ENCODE peak calls at places on chromosome 11, in six cellular contexts. I, C, R, A, M and D are unnamed samples.

GRCh38 chr11:122981388-122982264 is at the start of gene BSX:
- DNase-seq in I (peak), C (peak), R (peak), A (peak), M (peak), D (peak)

GRCh38 chr11:119419834-119420492 is 3.0 kb downstream of the THY1 start:
- DNase-seq in I (no peak), C (no peak), R (no peak), A (no peak), M (no peak), D (no peak)

GRCh38 chr11:126140932-126141291 is 70.5 kb downstream of the RPUSD4 start:
- DNase-seq in I (no peak), C (peak), R (no peak), A (no peak), M (peak), D (peak)

GRCh38 chr11:83063073-83063754 is 8.5 kb downstream of the RAB30 start:
- DNase-seq in I (peak), C (peak), R (peak), A (no peak), M (no peak), D (peak)

GRCh38 chr11:110022548-110022947 is 70.6 kb upstream of the ZC3H12C start:
- DNase-seq in I (peak), C (peak), R (peak), A (peak), M (no peak), D (peak)

GRCh38 chr11:19394525-19395016 is 153.8 kb upstream of the E2F8 start:
- DNase-seq in I (no peak), C (no peak), R (no peak), A (no peak), M (no peak), D (no peak)

GRCh38 chr11:62928011-62928410 is 6.8 kb upstream of the CHRM1 start:
- DNase-seq in I (no peak), C (no peak), R (no peak), A (no peak), M (no peak), D (no peak)

GRCh38 chr11:126892781-126893180 is 107.8 kb downstream of the KIRREL3 start:
- DNase-seq in I (no peak), C (no peak), R (no peak), A (no peak), M (no peak), D (no peak)

GRCh38 chr11:1623716-1624115 is 1.8 kb upstream of the KRTAP5-4 start:
- DNase-seq in I (peak), C (no peak), R (no peak), A (no peak), M (no peak), D (no peak)

GRCh38 chr11:46120711-46121327 is 435 bp downstream of the PHF21A start:
- DNase-seq in I (peak), C (no peak), R (peak), A (peak), M (no peak), D (peak)

GRCh38 chr11:124493256-124493655 is 47.8 kb upstream of the OR8B8 start:
- DNase-seq in I (no peak), C (no peak), R (no peak), A (no peak), M (no peak), D (no peak)

GRCh38 chr11:68506908-68507307 is 46.4 kb downstream of the PPP6R3 start:
- DNase-seq in I (peak), C (no peak), R (no peak), A (no peak), M (no peak), D (no peak)

GRCh38 chr11:2387266-2387982 is 10.3 kb downstream of the CD81 start:
- DNase-seq in I (peak), C (peak), R (no peak), A (no peak), M (peak), D (no peak)

GRCh38 chr11:58047818-58048217 is 17.1 kb downstream of the OR6Q1 start:
- DNase-seq in I (no peak), C (no peak), R (no peak), A (no peak), M (no peak), D (no peak)

GRCh38 chr11:62124186-62125113 is 639 bp downstream of the INCENP start:
- DNase-seq in I (peak), C (no peak), R (peak), A (peak), M (no peak), D (peak)

DNA sequence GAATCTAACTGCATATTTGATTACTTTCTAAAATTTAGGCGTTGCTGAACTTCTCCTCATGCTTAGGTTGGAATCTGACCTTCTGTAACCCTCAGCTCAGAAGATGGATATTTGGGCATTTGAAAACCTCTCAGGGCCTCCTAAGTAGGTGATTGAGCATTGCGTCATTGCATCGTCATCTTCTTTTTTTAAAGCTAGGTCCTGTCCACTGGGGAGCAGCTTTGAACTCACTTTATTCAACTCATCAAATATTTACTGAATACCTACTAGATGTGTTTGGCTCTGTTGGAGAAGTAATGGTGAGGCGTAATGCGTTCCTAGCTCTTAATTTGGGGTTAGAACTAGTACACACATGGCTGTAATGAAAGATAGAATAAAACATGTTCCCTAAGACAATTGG is 56.8 kb downstream of the ZBTB16 start:
- DNase-seq in I (no peak), C (no peak), R (no peak), A (no peak), M (no peak), D (no peak)
- TF ChIP-seq CTCF in I (no peak), C (no peak), R (no peak), A (no peak), M (no peak), D (no peak)

DNA sequence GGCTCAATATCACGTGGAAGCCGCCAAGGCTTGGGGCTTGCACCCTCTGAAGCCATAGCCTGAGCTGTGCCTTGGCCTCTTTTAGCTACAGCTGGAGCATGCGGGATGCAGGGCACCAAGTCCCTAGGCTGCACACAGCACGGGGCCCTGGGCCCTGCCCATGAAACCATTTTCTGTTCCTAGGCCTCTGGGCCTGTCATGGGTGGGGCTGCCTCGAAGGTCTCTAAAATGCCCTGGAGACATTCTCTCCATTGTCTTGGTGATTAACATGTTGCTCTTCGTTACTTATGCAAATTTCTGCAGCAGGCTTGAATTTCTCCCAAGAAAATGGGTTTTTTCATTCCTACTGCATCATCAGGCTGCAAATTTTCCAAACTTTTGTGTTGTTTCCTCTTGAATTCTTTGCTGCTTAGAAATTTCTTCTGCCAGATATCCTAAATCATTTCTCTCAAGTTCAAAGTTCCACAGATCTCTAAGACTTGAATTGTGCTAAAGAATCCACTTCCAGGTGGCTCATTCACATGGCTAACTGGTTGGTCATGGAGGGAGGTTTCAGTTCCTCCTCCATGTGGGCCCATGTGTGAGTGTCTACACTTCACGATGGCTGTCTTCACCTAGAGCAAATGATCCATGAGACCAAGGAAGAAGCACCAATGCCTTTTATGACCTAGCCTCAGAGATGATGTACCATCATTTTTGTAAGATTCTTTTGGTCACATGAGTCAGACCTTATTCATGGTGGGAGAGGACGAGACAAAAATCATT is 7.4 kb upstream of the CREBZF start:
- DNase-seq in I (no peak), C (no peak), R (no peak), A (no peak), M (no peak), D (no peak)
- TF ChIP-seq CTCF in I (no peak), C (no peak), R (no peak), A (no peak), M (no peak), D (no peak)

GRCh38 chr11:64148917-64149617 is 16.8 kb downstream of the MACROD1 start:
- DNase-seq in I (no peak), C (no peak), R (no peak), A (no peak), M (no peak), D (no peak)
- TF ChIP-seq CTCF in I (no peak), C (no peak), R (peak), A (no peak), M (no peak), D (no peak)

DNA sequence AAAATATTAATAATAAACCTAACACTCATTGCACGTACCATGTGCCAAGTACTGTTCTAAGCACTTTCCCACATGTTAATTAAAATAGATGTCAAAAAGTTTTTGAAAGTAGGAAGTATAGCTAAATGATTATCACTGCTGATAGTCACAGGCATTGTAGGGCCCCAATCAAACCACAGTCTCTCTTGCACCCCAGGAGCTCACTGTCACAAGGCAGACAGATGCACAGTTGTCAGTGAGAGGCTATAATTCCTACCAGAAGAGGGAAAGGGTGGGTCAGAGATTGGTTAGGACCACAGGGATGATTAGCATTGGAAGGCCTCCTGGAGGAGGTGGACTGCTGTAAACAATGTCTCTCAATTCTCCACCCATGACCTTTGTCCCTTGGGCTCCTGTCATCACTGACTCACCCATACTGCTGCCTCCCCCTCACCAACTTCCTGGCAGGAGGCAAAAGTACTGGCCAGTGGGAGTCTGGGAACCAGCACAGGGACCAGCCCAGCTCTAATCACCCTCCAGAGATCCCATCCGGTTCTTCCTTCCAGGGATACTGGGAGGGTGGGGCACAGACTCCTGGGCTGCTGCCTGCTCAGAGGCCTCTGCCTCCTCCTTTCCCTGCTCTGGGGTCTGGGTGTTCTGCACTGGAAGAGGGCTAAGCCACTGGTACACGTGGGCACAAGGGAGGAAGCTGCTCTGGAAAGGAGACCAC is 1.1 kb upstream of the POLD4 start:
- DNase-seq in I (peak), C (peak), R (peak), A (peak), M (peak), D (peak)
- TF ChIP-seq CTCF in I (peak), C (peak), R (no peak), A (no peak), M (peak), D (no peak)

GRCh38 chr11:112582366-112582765 is 321.7 kb upstream of the PLET1 start:
- DNase-seq in I (no peak), C (no peak), R (no peak), A (no peak), M (no peak), D (no peak)

GRCh38 chr11:112583246-112583893 is 322.7 kb upstream of the PLET1 start:
- DNase-seq in I (no peak), C (no peak), R (no peak), A (no peak), M (no peak), D (no peak)

GRCh38 chr11:112587664-112588063 is 327.0 kb upstream of the PLET1 start:
- DNase-seq in I (peak), C (no peak), R (no peak), A (no peak), M (no peak), D (no peak)

GRCh38 chr11:112581747-112582146 is 321.1 kb upstream of the PLET1 start:
- DNase-seq in I (no peak), C (no peak), R (no peak), A (no peak), M (peak), D (no peak)

GRCh38 chr11:112584674-112585073 is 324.0 kb upstream of the PLET1 start:
- DNase-seq in I (no peak), C (no peak), R (peak), A (no peak), M (no peak), D (peak)
- TF ChIP-seq CTCF in I (no peak), C (no peak), R (no peak), A (peak), M (no peak), D (peak)

GRCh38 chr11:116605543-116605942 is 167.2 kb downstream of the BUD13 start:
- DNase-seq in I (no peak), C (peak), R (peak), A (peak), M (no peak), D (peak)
- TF ChIP-seq CTCF in I (peak), C (peak), R (no peak), A (peak), M (peak), D (peak)

GRCh38 chr11:72814831-72815618 is 814 bp downstream of the ATG16L2 start:
- DNase-seq in I (peak), C (peak), R (no peak), A (peak), M (peak), D (peak)
- TF ChIP-seq CTCF in I (no peak), C (peak), R (no peak), A (no peak), M (no peak), D (peak)

DNA sequence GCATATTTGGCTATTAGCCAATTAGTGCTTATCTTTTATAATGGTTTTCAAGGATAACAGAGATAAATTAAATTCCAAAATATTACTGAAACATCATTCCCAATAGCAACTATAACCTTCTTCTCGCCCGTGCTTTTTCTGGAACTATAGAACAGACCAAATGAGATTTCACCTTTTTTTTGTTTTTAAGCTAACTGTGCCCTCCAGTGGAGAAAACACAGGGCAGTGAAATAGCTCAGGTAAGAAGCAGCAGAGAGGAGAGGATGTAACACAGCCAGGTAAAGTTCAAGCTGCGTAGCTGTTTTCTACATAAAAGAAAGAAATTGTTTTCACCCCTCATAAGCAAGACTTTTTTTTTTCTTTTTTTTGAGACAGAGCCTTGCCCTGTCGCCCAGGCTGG is 28.2 kb downstream of the HSD17B12 start:
- DNase-seq in I (no peak), C (no peak), R (peak), A (no peak), M (no peak), D (no peak)
- TF ChIP-seq CTCF in I (peak), C (peak), R (peak), A (peak), M (no peak), D (peak)